ENCODE peak calls at places on chromosome 3, in eight cellular contexts. One of them, this sample, is unnamed.

GRCh38 chr3:100865442-100865841 is 127.8 kb downstream of the ABI3BP start:
- DNase-seq in fibroblast of lung: peak
- DNase-seq in ELR: no peak
- DNase-seq in HS-27A: no peak
- DNase-seq in NCI-H1436: no peak
- DNase-seq in PC-9: peak
- DNase-seq in dorsolateral prefrontal cortex: no peak
- DNase-seq in kidney tubule cell: no peak
- DNase-seq in this sample: peak

GRCh38 chr3:11306815-11307589 is 34.8 kb downstream of the ATG7 start:
- DNase-seq in fibroblast of lung: peak
- DNase-seq in ELR: peak
- DNase-seq in HS-27A: no peak
- DNase-seq in NCI-H1436: no peak
- DNase-seq in PC-9: no peak
- DNase-seq in dorsolateral prefrontal cortex: peak
- DNase-seq in kidney tubule cell: no peak
- DNase-seq in this sample: peak

GRCh38 chr3:24363242-24363641 is 131.4 kb downstream of the THRB start:
- DNase-seq in fibroblast of lung: no peak
- DNase-seq in ELR: no peak
- DNase-seq in HS-27A: no peak
- DNase-seq in NCI-H1436: no peak
- DNase-seq in PC-9: peak
- DNase-seq in dorsolateral prefrontal cortex: no peak
- DNase-seq in kidney tubule cell: no peak
- DNase-seq in this sample: no peak

GRCh38 chr3:51954120-51954519 is 1.1 kb upstream of the GPR62 start:
- DNase-seq in fibroblast of lung: no peak
- DNase-seq in ELR: no peak
- DNase-seq in HS-27A: no peak
- DNase-seq in NCI-H1436: no peak
- DNase-seq in PC-9: no peak
- DNase-seq in dorsolateral prefrontal cortex: no peak
- DNase-seq in kidney tubule cell: no peak
- DNase-seq in this sample: no peak

GRCh38 chr3:70431906-70432305 is 119.5 kb upstream of the MDFIC2 start:
- DNase-seq in fibroblast of lung: peak
- DNase-seq in ELR: peak
- DNase-seq in HS-27A: no peak
- DNase-seq in NCI-H1436: no peak
- DNase-seq in PC-9: no peak
- DNase-seq in dorsolateral prefrontal cortex: no peak
- DNase-seq in kidney tubule cell: no peak
- DNase-seq in this sample: peak

GRCh38 chr3:139119331-139120025 is 74.8 kb upstream of the PRR23C start:
- DNase-seq in fibroblast of lung: no peak
- DNase-seq in ELR: no peak
- DNase-seq in HS-27A: no peak
- DNase-seq in NCI-H1436: no peak
- DNase-seq in PC-9: no peak
- DNase-seq in dorsolateral prefrontal cortex: no peak
- DNase-seq in kidney tubule cell: no peak
- DNase-seq in this sample: no peak

GRCh38 chr3:131036200-131036816 is 9.6 kb downstream of the NEK11 start:
- DNase-seq in fibroblast of lung: peak
- DNase-seq in ELR: peak
- DNase-seq in HS-27A: peak
- DNase-seq in NCI-H1436: no peak
- DNase-seq in PC-9: peak
- DNase-seq in dorsolateral prefrontal cortex: no peak
- DNase-seq in kidney tubule cell: peak
- DNase-seq in this sample: peak

GRCh38 chr3:120344349-120344748 is 4.8 kb downstream of the LRRC58 start:
- DNase-seq in fibroblast of lung: peak
- DNase-seq in ELR: peak
- DNase-seq in HS-27A: no peak
- DNase-seq in NCI-H1436: no peak
- DNase-seq in PC-9: no peak
- DNase-seq in dorsolateral prefrontal cortex: no peak
- DNase-seq in kidney tubule cell: peak
- DNase-seq in this sample: peak

GRCh38 chr3:52441122-52441771 is 3.7 kb downstream of the SEMA3G start:
- DNase-seq in fibroblast of lung: no peak
- DNase-seq in ELR: no peak
- DNase-seq in HS-27A: no peak
- DNase-seq in NCI-H1436: no peak
- DNase-seq in PC-9: no peak
- DNase-seq in dorsolateral prefrontal cortex: no peak
- DNase-seq in kidney tubule cell: no peak
- DNase-seq in this sample: no peak

GRCh38 chr3:120622870-120623718 is 27.0 kb downstream of the NDUFB4 start:
- DNase-seq in fibroblast of lung: peak
- DNase-seq in ELR: peak
- DNase-seq in HS-27A: no peak
- DNase-seq in NCI-H1436: no peak
- DNase-seq in PC-9: peak
- DNase-seq in dorsolateral prefrontal cortex: no peak
- DNase-seq in kidney tubule cell: no peak
- DNase-seq in this sample: peak

GRCh38 chr3:71511037-71511436 is 72.5 kb downstream of the FOXP1 start:
- DNase-seq in fibroblast of lung: peak
- DNase-seq in ELR: peak
- DNase-seq in HS-27A: peak
- DNase-seq in NCI-H1436: no peak
- DNase-seq in PC-9: no peak
- DNase-seq in dorsolateral prefrontal cortex: no peak
- DNase-seq in kidney tubule cell: peak
- DNase-seq in this sample: peak

GRCh38 chr3:58214484-58215316 is 3.9 kb upstream of the DNASE1L3 start:
- DNase-seq in fibroblast of lung: no peak
- DNase-seq in ELR: peak
- DNase-seq in HS-27A: no peak
- DNase-seq in NCI-H1436: no peak
- DNase-seq in PC-9: peak
- DNase-seq in dorsolateral prefrontal cortex: no peak
- DNase-seq in kidney tubule cell: peak
- DNase-seq in this sample: peak

GRCh38 chr3:128794788-128795649 is 69.0 kb downstream of the RAB7A start:
- DNase-seq in fibroblast of lung: peak
- DNase-seq in ELR: peak
- DNase-seq in HS-27A: peak
- DNase-seq in NCI-H1436: peak
- DNase-seq in PC-9: no peak
- DNase-seq in dorsolateral prefrontal cortex: no peak
- DNase-seq in kidney tubule cell: peak
- DNase-seq in this sample: peak

GRCh38 chr3:15108082-15108545 is 9.2 kb upstream of the RBSN start:
- DNase-seq in fibroblast of lung: peak
- DNase-seq in ELR: peak
- DNase-seq in HS-27A: peak
- DNase-seq in NCI-H1436: peak
- DNase-seq in PC-9: no peak
- DNase-seq in dorsolateral prefrontal cortex: peak
- DNase-seq in kidney tubule cell: peak
- DNase-seq in this sample: peak

GRCh38 chr3:98550833-98551232 is 19.1 kb downstream of the GPR15 start:
- DNase-seq in fibroblast of lung: no peak
- DNase-seq in ELR: no peak
- DNase-seq in HS-27A: no peak
- DNase-seq in NCI-H1436: no peak
- DNase-seq in PC-9: peak
- DNase-seq in dorsolateral prefrontal cortex: no peak
- DNase-seq in kidney tubule cell: no peak
- DNase-seq in this sample: no peak

GRCh38 chr3:167491626-167492025 is 17.8 kb upstream of the SERPINI2 start:
- DNase-seq in fibroblast of lung: no peak
- DNase-seq in ELR: no peak
- DNase-seq in HS-27A: no peak
- DNase-seq in NCI-H1436: no peak
- DNase-seq in PC-9: no peak
- DNase-seq in dorsolateral prefrontal cortex: no peak
- DNase-seq in kidney tubule cell: no peak
- DNase-seq in this sample: no peak

GRCh38 chr3:1131156-1131555 is 38.3 kb downstream of the CNTN6 start:
- DNase-seq in fibroblast of lung: no peak
- DNase-seq in ELR: no peak
- DNase-seq in HS-27A: no peak
- DNase-seq in NCI-H1436: no peak
- DNase-seq in PC-9: no peak
- DNase-seq in dorsolateral prefrontal cortex: no peak
- DNase-seq in kidney tubule cell: no peak
- DNase-seq in this sample: no peak

GRCh38 chr3:129560931-129561594 is 18.1 kb downstream of the H1-8 start:
- DNase-seq in fibroblast of lung: peak
- DNase-seq in ELR: peak
- DNase-seq in HS-27A: peak
- DNase-seq in NCI-H1436: no peak
- DNase-seq in PC-9: no peak
- DNase-seq in dorsolateral prefrontal cortex: no peak
- DNase-seq in kidney tubule cell: no peak
- DNase-seq in this sample: peak

GRCh38 chr3:194840661-194841514 is 155.2 kb downstream of the FAM43A start:
- DNase-seq in fibroblast of lung: peak
- DNase-seq in ELR: peak
- DNase-seq in HS-27A: no peak
- DNase-seq in NCI-H1436: no peak
- DNase-seq in PC-9: peak
- DNase-seq in dorsolateral prefrontal cortex: no peak
- DNase-seq in kidney tubule cell: no peak
- DNase-seq in this sample: peak

GRCh38 chr3:88005066-88005465 is 53.7 kb downstream of the CGGBP1 start:
- DNase-seq in fibroblast of lung: peak
- DNase-seq in ELR: peak
- DNase-seq in HS-27A: no peak
- DNase-seq in NCI-H1436: no peak
- DNase-seq in PC-9: no peak
- DNase-seq in dorsolateral prefrontal cortex: no peak
- DNase-seq in kidney tubule cell: peak
- DNase-seq in this sample: peak

GRCh38 chr3:182713743-182714517 is 79.4 kb upstream of the ATP11B start:
- DNase-seq in fibroblast of lung: peak
- DNase-seq in ELR: peak
- DNase-seq in HS-27A: peak
- DNase-seq in NCI-H1436: peak
- DNase-seq in PC-9: peak
- DNase-seq in dorsolateral prefrontal cortex: no peak
- DNase-seq in kidney tubule cell: peak
- DNase-seq in this sample: peak

GRCh38 chr3:82376883-82377282 is 615.4 kb upstream of the GBE1 start:
- DNase-seq in fibroblast of lung: no peak
- DNase-seq in ELR: peak
- DNase-seq in HS-27A: peak
- DNase-seq in NCI-H1436: no peak
- DNase-seq in PC-9: no peak
- DNase-seq in dorsolateral prefrontal cortex: no peak
- DNase-seq in kidney tubule cell: no peak
- DNase-seq in this sample: no peak

GRCh38 chr3:8485141-8485840 is 16.3 kb upstream of the LMCD1 start:
- DNase-seq in fibroblast of lung: peak
- DNase-seq in ELR: no peak
- DNase-seq in HS-27A: no peak
- DNase-seq in NCI-H1436: no peak
- DNase-seq in PC-9: no peak
- DNase-seq in dorsolateral prefrontal cortex: no peak
- DNase-seq in kidney tubule cell: no peak
- DNase-seq in this sample: no peak

GRCh38 chr3:58638586-58638985 is 28.0 kb downstream of the FAM3D start:
- DNase-seq in fibroblast of lung: no peak
- DNase-seq in ELR: no peak
- DNase-seq in HS-27A: no peak
- DNase-seq in NCI-H1436: no peak
- DNase-seq in PC-9: no peak
- DNase-seq in dorsolateral prefrontal cortex: no peak
- DNase-seq in kidney tubule cell: no peak
- DNase-seq in this sample: no peak

GRCh38 chr3:152622813-152623167 is 212.1 kb upstream of the P2RY1 start:
- DNase-seq in fibroblast of lung: no peak
- DNase-seq in ELR: peak
- DNase-seq in HS-27A: no peak
- DNase-seq in NCI-H1436: no peak
- DNase-seq in PC-9: no peak
- DNase-seq in dorsolateral prefrontal cortex: no peak
- DNase-seq in kidney tubule cell: no peak
- DNase-seq in this sample: no peak

GRCh38 chr3:24470277-24470676 is 24.4 kb downstream of the THRB start:
- DNase-seq in fibroblast of lung: no peak
- DNase-seq in ELR: no peak
- DNase-seq in HS-27A: no peak
- DNase-seq in NCI-H1436: no peak
- DNase-seq in PC-9: no peak
- DNase-seq in dorsolateral prefrontal cortex: no peak
- DNase-seq in kidney tubule cell: no peak
- DNase-seq in this sample: no peak

GRCh38 chr3:189822726-189823125 is 191.5 kb downstream of the TP63 start:
- DNase-seq in fibroblast of lung: no peak
- DNase-seq in ELR: peak
- DNase-seq in HS-27A: no peak
- DNase-seq in NCI-H1436: no peak
- DNase-seq in PC-9: no peak
- DNase-seq in dorsolateral prefrontal cortex: no peak
- DNase-seq in kidney tubule cell: no peak
- DNase-seq in this sample: no peak

GRCh38 chr3:111904376-111905241 is 45.5 kb downstream of the PHLDB2 start:
- DNase-seq in fibroblast of lung: peak
- DNase-seq in ELR: peak
- DNase-seq in HS-27A: peak
- DNase-seq in NCI-H1436: no peak
- DNase-seq in PC-9: peak
- DNase-seq in dorsolateral prefrontal cortex: no peak
- DNase-seq in kidney tubule cell: peak
- DNase-seq in this sample: peak

GRCh38 chr3:2036096-2036495 is 62.6 kb upstream of the CNTN4 start:
- DNase-seq in fibroblast of lung: no peak
- DNase-seq in ELR: no peak
- DNase-seq in HS-27A: no peak
- DNase-seq in NCI-H1436: no peak
- DNase-seq in PC-9: no peak
- DNase-seq in dorsolateral prefrontal cortex: no peak
- DNase-seq in kidney tubule cell: no peak
- DNase-seq in this sample: no peak

GRCh38 chr3:51819709-51820406 is 40.8 kb upstream of the IQCF6 start:
- DNase-seq in fibroblast of lung: no peak
- DNase-seq in ELR: peak
- DNase-seq in HS-27A: no peak
- DNase-seq in NCI-H1436: no peak
- DNase-seq in PC-9: no peak
- DNase-seq in dorsolateral prefrontal cortex: no peak
- DNase-seq in kidney tubule cell: no peak
- DNase-seq in this sample: no peak

GRCh38 chr3:183764854-183765731 is 60.3 kb downstream of the MAP6D1 start:
- DNase-seq in fibroblast of lung: peak
- DNase-seq in ELR: peak
- DNase-seq in HS-27A: no peak
- DNase-seq in NCI-H1436: no peak
- DNase-seq in PC-9: peak
- DNase-seq in dorsolateral prefrontal cortex: no peak
- DNase-seq in kidney tubule cell: peak
- DNase-seq in this sample: peak

GRCh38 chr3:37751967-37752660 is 109.6 kb upstream of the CTDSPL start:
- DNase-seq in fibroblast of lung: no peak
- DNase-seq in ELR: no peak
- DNase-seq in HS-27A: no peak
- DNase-seq in NCI-H1436: no peak
- DNase-seq in PC-9: no peak
- DNase-seq in dorsolateral prefrontal cortex: no peak
- DNase-seq in kidney tubule cell: no peak
- DNase-seq in this sample: no peak

GRCh38 chr3:179865876-179866505 is 170.7 kb downstream of the PEX5L start:
- DNase-seq in fibroblast of lung: no peak
- DNase-seq in ELR: no peak
- DNase-seq in HS-27A: no peak
- DNase-seq in NCI-H1436: no peak
- DNase-seq in PC-9: no peak
- DNase-seq in dorsolateral prefrontal cortex: no peak
- DNase-seq in kidney tubule cell: no peak
- DNase-seq in this sample: no peak

GRCh38 chr3:84601303-84601702 is 357.5 kb upstream of the CADM2 start:
- DNase-seq in fibroblast of lung: no peak
- DNase-seq in ELR: no peak
- DNase-seq in HS-27A: no peak
- DNase-seq in NCI-H1436: no peak
- DNase-seq in PC-9: peak
- DNase-seq in dorsolateral prefrontal cortex: no peak
- DNase-seq in kidney tubule cell: no peak
- DNase-seq in this sample: no peak